ENCODE peak calls at places on chromosome 15, in nine cellular contexts. Y, I, L, R, F, B, H, K and C are unnamed samples. For H3K27me3, the result is how much of the 10 kb centered on the place peaks cover.

GRCh38 chr15:36414670-36415069 is 164.8 kb upstream of the CDIN1 start:
- DNase-seq in B (peak), H (no peak), R (no peak), I (no peak), Y (peak), L (no peak), F (no peak), K (no peak), C (peak)

GRCh38 chr15:38589502-38589901 is 24.9 kb upstream of the RASGRP1 start:
- DNase-seq in H (no peak), L (no peak), K (no peak), F (peak), R (no peak), Y (peak), I (no peak), B (peak), C (peak)

GRCh38 chr15:59369597-59369996 is 3.1 kb downstream of the MYO1E start:
- DNase-seq in B (no peak), R (no peak), I (no peak), F (peak), L (no peak), Y (peak), H (no peak), K (no peak), C (no peak)

GRCh38 chr15:58247803-58248503 is 109.8 kb downstream of the AQP9 start:
- DNase-seq in Y (no peak), I (no peak), R (peak), L (no peak), F (no peak), H (peak), K (peak), B (peak), C (no peak)

GRCh38 chr15:83410532-83410931 is 36.6 kb upstream of the SH3GL3 start:
- DNase-seq in L (no peak), Y (no peak), R (no peak), F (no peak), I (no peak), K (no peak), H (no peak), B (no peak), C (no peak)

GRCh38 chr15:43799945-43800285 is at the start of gene SERINC4:
- DNase-seq in B (no peak), F (no peak), R (no peak), H (peak), K (no peak), Y (no peak), L (no peak), I (peak), C (no peak)

GRCh38 chr15:78540955-78541743 is 905 bp downstream of the PSMA4 start:
- DNase-seq in K (no peak), H (no peak), R (no peak), L (no peak), B (peak), I (no peak), Y (no peak), F (no peak), C (no peak)

GRCh38 chr15:80618666-80619481 is 76.2 kb upstream of the ABHD17C start:
- DNase-seq in Y (no peak), H (no peak), K (no peak), L (no peak), F (no peak), B (no peak), I (no peak), R (no peak), C (no peak)

GRCh38 chr15:78951841-78952238 is 7.0 kb upstream of the CTSH start:
- DNase-seq in H (no peak), R (peak), Y (peak), F (peak), I (no peak), B (peak), K (no peak), L (no peak), C (no peak)

GRCh38 chr15:37096878-37097568 is 3.3 kb downstream of the MEIS2 start:
- DNase-seq in K (no peak), Y (no peak), R (no peak), H (no peak), L (no peak), I (peak), B (peak), F (no peak), C (no peak)

GRCh38 chr15:75451202-75451673 is 252 bp downstream of the SIN3A start:
- DNase-seq in K (no peak), R (no peak), B (no peak), Y (no peak), I (no peak), L (no peak), H (no peak), F (no peak), C (no peak)

GRCh38 chr15:44215594-44215993 is 20.5 kb upstream of the FRMD5 start:
- DNase-seq in L (no peak), H (no peak), K (no peak), R (no peak), Y (peak), I (no peak), B (peak), F (peak), C (peak)

GRCh38 chr15:65914371-65914770 is 45.1 kb downstream of the RAB11A start:
- DNase-seq in I (no peak), R (no peak), B (no peak), K (no peak), Y (no peak), L (no peak), H (no peak), F (no peak), C (no peak)

GRCh38 chr15:50726315-50726714 is 39.2 kb downstream of the SPPL2A start:
- DNase-seq in I (no peak), R (no peak), Y (no peak), B (no peak), L (no peak), K (no peak), F (no peak), H (no peak), C (no peak)
- TF ChIP-seq CTCF in I (no peak), R (no peak), Y (no peak), B (no peak), L (no peak), K (no peak), F (no peak), H (no peak), C (no peak)

GRCh38 chr15:56732135-56732880 is 1.0 kb downstream of the ZNF280D start:
- DNase-seq in B (peak), K (no peak), L (no peak), Y (peak), R (no peak), I (peak), H (no peak), F (peak), C (no peak)

GRCh38 chr15:56734013-56734625 is 810 bp upstream of the ZNF280D start:
- DNase-seq in B (no peak), F (peak), L (no peak), I (no peak), R (no peak), H (no peak), K (no peak), Y (no peak), C (no peak)

GRCh38 chr15:56733131-56734012 is at the start of gene ZNF280D:
- DNase-seq in K (peak), L (peak), R (peak), I (peak), F (peak), H (peak), Y (peak), B (peak), C (peak)

GRCh38 chr15:56731571-56731970 is 1.7 kb downstream of the ZNF280D start:
- DNase-seq in H (no peak), R (no peak), Y (no peak), F (no peak), B (no peak), L (no peak), I (no peak), K (no peak), C (no peak)

DNA sequence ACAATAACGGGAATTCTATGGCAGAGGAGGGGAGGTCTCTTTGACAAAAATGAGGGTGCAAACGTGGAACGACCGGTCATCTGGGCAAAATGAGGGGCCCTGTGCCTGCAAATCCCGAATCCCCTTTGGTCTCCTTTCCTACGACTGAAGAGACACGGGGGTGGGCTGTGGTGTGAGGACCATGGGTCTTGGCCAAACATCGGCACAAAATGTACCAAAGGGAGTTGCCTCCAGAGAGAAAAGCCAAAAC is 503 bp downstream of the ZNF280D start:
- DNase-seq in R (no peak), K (no peak), I (no peak), L (no peak), Y (no peak), B (no peak), F (no peak), H (no peak), C (no peak)
- H3K27me3 ChIP-seq in R (under half), K (under half), I (under half), L (under half), Y (under half), B (under half), F (under half), H (under half), C (under half)

DNA sequence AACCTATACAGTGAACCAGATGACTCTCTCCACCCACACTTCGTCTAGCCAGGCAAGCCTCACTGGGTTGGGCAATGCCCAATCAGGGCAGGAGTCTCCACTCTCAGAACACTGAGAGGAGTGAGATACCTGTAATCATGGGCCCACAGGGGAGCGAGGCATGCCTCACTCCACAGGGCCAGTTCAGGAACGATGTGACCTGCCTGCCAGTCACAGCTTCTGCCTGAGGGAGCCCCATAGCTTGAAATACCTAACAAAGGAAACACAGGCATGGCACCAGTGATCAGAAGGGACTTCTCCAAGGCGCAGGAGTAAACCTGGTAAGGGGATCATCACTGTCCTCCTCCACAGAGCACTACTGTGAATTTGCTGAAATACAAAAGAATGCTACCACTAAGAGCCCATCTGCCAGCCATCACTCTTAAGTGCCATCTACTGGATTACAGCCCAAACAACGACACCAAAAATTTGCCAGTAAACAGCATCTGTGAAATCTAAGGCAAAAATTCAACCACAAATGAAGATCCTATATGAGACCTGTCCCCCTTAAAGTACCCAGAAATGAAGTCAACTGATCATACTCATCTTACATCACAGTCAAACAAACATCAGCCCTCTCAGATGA is 689.9 kb upstream of the SEMA6D start:
- DNase-seq in Y (no peak), H (no peak), R (no peak), F (no peak), L (no peak), B (no peak), I (no peak), K (no peak), C (no peak)
- TF ChIP-seq CTCF in Y (no peak), H (no peak), R (no peak), F (peak), L (no peak), B (no peak), I (no peak), K (no peak), C (no peak)

DNA sequence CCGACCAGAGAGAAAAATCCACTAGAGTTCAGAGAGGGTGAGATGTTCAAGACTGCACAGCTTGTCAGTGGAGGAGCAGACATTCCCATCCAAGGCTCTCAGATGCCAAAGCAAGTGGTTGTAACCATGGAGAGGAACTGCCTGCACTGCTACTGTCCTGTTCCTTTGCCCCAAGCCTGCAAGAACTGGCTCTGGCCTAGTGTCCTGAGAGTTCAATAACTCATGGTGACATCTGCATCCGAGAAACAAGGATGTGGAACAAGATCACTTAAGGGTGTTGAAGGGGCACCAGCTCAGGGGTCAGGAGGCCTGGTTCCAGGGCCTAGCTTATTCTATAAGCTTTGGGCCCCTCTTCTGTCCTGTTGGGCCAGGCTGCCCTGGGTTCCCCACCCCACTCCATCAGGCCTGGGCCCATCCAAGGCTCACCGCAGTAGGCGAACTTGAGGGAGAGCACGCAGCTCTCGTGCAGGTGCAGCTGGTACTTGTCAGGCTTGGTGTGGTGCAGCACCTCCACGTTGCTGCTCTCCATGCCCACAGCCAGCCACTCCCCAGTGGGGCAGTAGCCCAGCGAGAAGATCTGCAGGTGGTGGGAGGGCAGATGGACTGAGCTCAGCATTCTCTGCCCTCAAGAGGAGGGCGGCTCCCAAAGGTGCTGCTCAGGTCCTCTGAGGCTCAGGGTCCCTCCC is 45.6 kb downstream of the TLE3 start:
- DNase-seq in I (no peak), B (no peak), Y (no peak), H (peak), K (no peak), L (no peak), F (no peak), R (no peak), C (no peak)
- H3K27me3 ChIP-seq in I (under half), B (under half), Y (under half), H (under half), K (under half), L (under half), F (under half), R (under half), C (under half)